ENCODE peak calls at places on chromosomes 11 and 22, in nine cellular contexts. G, X, C, R, I, B, E, Y and U are unnamed samples.
A peak's percentile ranks its signal among the peaks of the same experiment; 100 is the strongest.

GRCh38 chr22:35472488-35472887 is 68.1 kb upstream of the RASD2 start:
- DNase-seq in G (no peak), X (no peak), C (no peak), R (no peak), I (no peak), B (no peak), E (no peak), Y (no peak), U (no peak)

GRCh38 chr11:68682531-68682931 is 1.8 kb upstream of the GAL start:
- DNase-seq in G (no peak), X (no peak), C (no peak), R (no peak), I (peak; percentile 51), B (no peak), E (no peak), Y (no peak), U (no peak)

GRCh38 chr22:50267591-50268390 is 2.4 kb downstream of the MAPK11 start:
- DNase-seq in G (peak; percentile 47), X (peak; percentile 42), C (peak; percentile 62), R (peak; percentile 78), I (peak; percentile 86), B (no peak), E (no peak), Y (peak; percentile 85), U (peak; percentile 61)

GRCh38 chr22:20591660-20592310 is 84.4 kb downstream of the MED15 start:
- DNase-seq in G (no peak), X (no peak), C (no peak), R (no peak), I (peak; percentile 64), B (peak; percentile 52), E (no peak), Y (no peak), U (no peak)

GRCh38 chr11:78417888-78418583 is 416 bp upstream of the GAB2 start:
- DNase-seq in G (peak; percentile 73), X (peak; percentile 62), C (peak; percentile 76), R (peak; percentile 87), I (peak; percentile 93), B (peak; percentile 96), E (peak; percentile 88), Y (peak; percentile 89), U (peak; percentile 83)

GRCh38 chr22:45846952-45847351 is 130.0 kb downstream of the WNT7B start:
- DNase-seq in G (no peak), X (no peak), C (no peak), R (no peak), I (no peak), B (no peak), E (no peak), Y (no peak), U (no peak)

GRCh38 chr11:31246451-31247165 is 122.9 kb downstream of the DCDC1 start:
- DNase-seq in G (no peak), X (no peak), C (no peak), R (no peak), I (no peak), B (no peak), E (no peak), Y (no peak), U (peak; percentile 11)

GRCh38 chr22:27780161-27780575 is 21.4 kb downstream of the MN1 start:
- DNase-seq in G (no peak), X (no peak), C (no peak), R (no peak), I (no peak), B (no peak), E (no peak), Y (no peak), U (peak; percentile 35)

GRCh38 chr11:13135385-13136271 is 126.5 kb downstream of the RASSF10 start:
- DNase-seq in G (peak; percentile 57), X (no peak), C (no peak), R (no peak), I (no peak), B (no peak), E (no peak), Y (no peak), U (no peak)

GRCh38 chr22:30870451-30871345 is 97.9 kb downstream of the MORC2 start:
- DNase-seq in G (no peak), X (no peak), C (peak; percentile 9), R (no peak), I (peak; percentile 64), B (peak; percentile 70), E (no peak), Y (no peak), U (no peak)

GRCh38 chr11:8354622-8355417 is 91.1 kb upstream of the LMO1 start:
- DNase-seq in G (no peak), X (no peak), C (no peak), R (no peak), I (peak; percentile 47), B (peak; percentile 76), E (peak; percentile 27), Y (no peak), U (no peak)

GRCh38 chr11:2868604-2869526 is 16.7 kb downstream of the CDKN1C start:
- DNase-seq in G (no peak), X (no peak), C (no peak), R (no peak), I (no peak), B (no peak), E (no peak), Y (no peak), U (no peak)

GRCh38 chr11:34351687-34352469 is 5.9 kb downstream of the ABTB2 start:
- DNase-seq in G (no peak), X (no peak), C (no peak), R (no peak), I (no peak), B (no peak), E (no peak), Y (no peak), U (no peak)

GRCh38 chr11:78351979-78352731 is 65.5 kb downstream of the GAB2 start:
- DNase-seq in G (no peak), X (no peak), C (no peak), R (no peak), I (no peak), B (no peak), E (peak; percentile 50), Y (no peak), U (no peak)

GRCh38 chr11:40062616-40063015 is 1396.8 kb downstream of the LRRC4C start:
- DNase-seq in G (no peak), X (no peak), C (no peak), R (no peak), I (no peak), B (no peak), E (no peak), Y (no peak), U (no peak)

GRCh38 chr22:27399161-27399560 is 402.4 kb downstream of the MN1 start:
- DNase-seq in G (no peak), X (no peak), C (no peak), R (no peak), I (no peak), B (peak; percentile 36), E (no peak), Y (peak; percentile 48), U (no peak)

GRCh38 chr11:125433454-125434121 is 62.5 kb downstream of the FEZ1 start:
- DNase-seq in G (peak; percentile 44), X (no peak), C (peak; percentile 43), R (peak; percentile 32), I (no peak), B (no peak), E (peak; percentile 45), Y (peak; percentile 56), U (peak; percentile 50)

GRCh38 chr11:117657801-117658200 is 139.2 kb downstream of the DSCAML1 start:
- DNase-seq in G (no peak), X (no peak), C (no peak), R (no peak), I (no peak), B (no peak), E (no peak), Y (no peak), U (peak; percentile 38)

GRCh38 chr22:43298062-43298801 is 44.9 kb downstream of the SCUBE1 start:
- DNase-seq in G (no peak), X (no peak), C (no peak), R (peak; percentile 25), I (no peak), B (no peak), E (peak; percentile 86), Y (no peak), U (peak; percentile 42)

GRCh38 chr11:83454674-83455073 is 168.5 kb upstream of the CCDC90B start:
- DNase-seq in G (no peak), X (no peak), C (no peak), R (no peak), I (no peak), B (no peak), E (no peak), Y (no peak), U (no peak)

GRCh38 chr22:32079110-32080089 is 36.3 kb downstream of the SLC5A1 start:
- DNase-seq in G (peak; percentile 5), X (no peak), C (peak; percentile 65), R (no peak), I (no peak), B (no peak), E (no peak), Y (no peak), U (no peak)
- H3K4me1 ChIP-seq in G (no peaks in the 10 kb centered on the region), X (no peaks in the 10 kb centered on the region), C (peaks cover 8% of the 10 kb centered on the region), R (peaks cover 17% of the 10 kb centered on the region), I (no peaks in the 10 kb centered on the region), B (no peaks in the 10 kb centered on the region), E (no peaks in the 10 kb centered on the region), Y (no peaks in the 10 kb centered on the region), U (peaks cover 43% of the 10 kb centered on the region)

DNA sequence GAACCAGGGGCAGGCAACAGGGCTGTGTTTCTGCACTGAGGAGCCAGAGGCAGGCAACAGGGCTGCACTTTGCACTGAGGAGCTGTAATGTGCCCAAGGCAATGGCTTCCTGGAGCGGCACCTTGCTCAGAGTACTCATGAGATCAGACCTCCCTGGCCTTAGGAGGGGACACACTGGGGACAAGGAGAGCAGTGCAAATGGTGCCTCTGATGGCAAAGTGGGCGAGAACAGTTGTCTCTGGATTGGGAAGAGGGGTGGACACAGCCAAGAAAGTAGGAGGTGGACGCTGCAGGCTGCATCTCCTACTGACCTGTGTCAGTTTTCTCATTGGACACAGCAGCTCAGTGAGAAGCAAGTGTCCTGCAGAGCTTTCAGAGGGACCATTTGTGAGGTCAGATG is 1443.3 kb downstream of the TBC1D22A start:
- DNase-seq in G (no peak), X (no peak), C (no peak), R (no peak), I (no peak), B (no peak), E (no peak), Y (no peak), U (no peak)
- H3K4me1 ChIP-seq in G (no peaks in the 10 kb centered on the region), X (no peaks in the 10 kb centered on the region), C (no peaks in the 10 kb centered on the region), R (no peaks in the 10 kb centered on the region), I (no peaks in the 10 kb centered on the region), B (no peaks in the 10 kb centered on the region), E (no peaks in the 10 kb centered on the region), Y (no peaks in the 10 kb centered on the region), U (no peaks in the 10 kb centered on the region)

GRCh38 chr11:128630367-128631230 is 43.2 kb upstream of the ETS1 start:
- DNase-seq in G (peak; percentile 89), X (peak; percentile 81), C (peak; percentile 83), R (peak; percentile 89), I (peak; percentile 90), B (peak; percentile 96), E (peak; percentile 82), Y (peak; percentile 91), U (peak; percentile 91)
- H3K4me1 ChIP-seq in G (peaks cover 8% of the 10 kb centered on the region), X (peaks cover 42% of the 10 kb centered on the region), C (no peaks in the 10 kb centered on the region), R (peaks cover 10% of the 10 kb centered on the region), I (peaks cover 29% of the 10 kb centered on the region), B (peaks cover 62% of the 10 kb centered on the region), E (no peaks in the 10 kb centered on the region), Y (no peaks in the 10 kb centered on the region), U (no peaks in the 10 kb centered on the region)

GRCh38 chr11:121207485-121208115 is 85.0 kb upstream of the SC5D start:
- DNase-seq in G (no peak), X (no peak), C (no peak), R (no peak), I (no peak), B (no peak), E (no peak), Y (no peak), U (no peak)
- H3K4me1 ChIP-seq in G (no peaks in the 10 kb centered on the region), X (no peaks in the 10 kb centered on the region), C (no peaks in the 10 kb centered on the region), R (no peaks in the 10 kb centered on the region), I (no peaks in the 10 kb centered on the region), B (no peaks in the 10 kb centered on the region), E (no peaks in the 10 kb centered on the region), Y (no peaks in the 10 kb centered on the region), U (no peaks in the 10 kb centered on the region)